ENCODE peak calls at places on chromosomes 12 and 14, in four cellular contexts. M, L, O and B are unnamed samples.
A peak's percentile ranks its signal among the peaks of the same experiment; 100 is the strongest.

GRCh38 chr12:7221486-7221885 is 32.0 kb downstream of the PEX5 start:
- DNase-seq in M (no peak), L (no peak), O (no peak), B (no peak)

GRCh38 chr12:91353266-91353665 is 170.6 kb upstream of the DCN start:
- DNase-seq in M (no peak), L (no peak), O (no peak), B (no peak)

GRCh38 chr12:77099799-77100198 is 34.4 kb upstream of the E2F7 start:
- DNase-seq in M (no peak), L (no peak), O (no peak), B (no peak)

GRCh38 chr14:25406818-25407217 is 356.9 kb upstream of the STXBP6 start:
- DNase-seq in M (peak; percentile 28), L (peak; percentile 37), O (no peak), B (peak; percentile 39)

GRCh38 chr12:10082057-10082874 is 16.5 kb downstream of the CLEC1A start:
- DNase-seq in M (no peak), L (no peak), O (no peak), B (no peak)

GRCh38 chr14:34912182-34912581 is 37.0 kb upstream of the BAZ1A start:
- DNase-seq in M (peak; percentile 8), L (peak; percentile 15), O (no peak), B (no peak)

GRCh38 chr12:11836282-11836963 is 186.9 kb downstream of the ETV6 start:
- DNase-seq in M (no peak), L (no peak), O (peak; percentile 46), B (no peak)

GRCh38 chr12:9127936-9128663 is 12.4 kb upstream of the A2M start:
- DNase-seq in M (no peak), L (no peak), O (no peak), B (no peak)

GRCh38 chr12:93741741-93742085 is 64.5 kb downstream of the CRADD start:
- DNase-seq in M (peak; percentile 33), L (no peak), O (no peak), B (peak; percentile 81)

GRCh38 chr12:106304001-106304421 is 1.5 kb downstream of the TCP11L2 start:
- DNase-seq in M (peak; percentile 8), L (no peak), O (no peak), B (no peak)

GRCh38 chr14:39431416-39432178 is 636 bp downstream of the FBXO33 start:
- DNase-seq in M (peak; percentile 40), L (peak; percentile 35), O (peak; percentile 48), B (no peak)

GRCh38 chr14:98099527-98099926 is 1172.5 kb downstream of the BCL11B start:
- DNase-seq in M (no peak), L (no peak), O (no peak), B (no peak)

GRCh38 chr12:69511469-69511868 is 41.3 kb downstream of the FRS2 start:
- DNase-seq in M (no peak), L (no peak), O (no peak), B (no peak)

GRCh38 chr12:69509308-69509736 is 39.1 kb downstream of the FRS2 start:
- DNase-seq in M (peak; percentile 30), L (peak; percentile 16), O (no peak), B (no peak)

GRCh38 chr12:69511870-69512269 is 41.7 kb downstream of the FRS2 start:
- DNase-seq in M (no peak), L (no peak), O (no peak), B (no peak)

GRCh38 chr12:69510176-69510827 is 40.1 kb downstream of the FRS2 start:
- DNase-seq in M (peak; percentile 26), L (no peak), O (no peak), B (no peak)

DNA sequence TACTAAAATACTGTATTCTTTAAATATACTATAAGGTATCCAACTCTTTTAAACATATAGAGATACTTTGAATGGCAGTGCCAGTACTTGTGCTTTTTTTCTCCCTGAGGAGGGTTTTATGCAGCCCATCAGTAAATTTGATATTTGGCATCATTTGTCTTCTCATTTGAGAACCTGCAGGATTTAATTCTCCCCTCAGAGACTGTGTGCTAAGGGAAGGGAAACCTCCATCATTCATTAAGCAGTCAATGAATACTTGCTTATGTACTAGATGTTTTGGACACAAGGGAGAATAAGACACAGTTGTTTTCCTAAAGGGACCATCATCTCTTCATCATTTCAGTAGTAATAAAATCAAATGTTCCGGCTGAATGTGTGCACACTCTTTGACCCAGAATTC is 40.8 kb downstream of the FRS2 start:
- DNase-seq in M (no peak), L (no peak), O (no peak), B (no peak)
- H3K4me1 ChIP-seq in M (peaks cover 66% of the 10 kb centered on the region), L (peaks cover 14% of the 10 kb centered on the region), O (peaks cover 78% of the 10 kb centered on the region), B (no peaks in the 10 kb centered on the region)

DNA sequence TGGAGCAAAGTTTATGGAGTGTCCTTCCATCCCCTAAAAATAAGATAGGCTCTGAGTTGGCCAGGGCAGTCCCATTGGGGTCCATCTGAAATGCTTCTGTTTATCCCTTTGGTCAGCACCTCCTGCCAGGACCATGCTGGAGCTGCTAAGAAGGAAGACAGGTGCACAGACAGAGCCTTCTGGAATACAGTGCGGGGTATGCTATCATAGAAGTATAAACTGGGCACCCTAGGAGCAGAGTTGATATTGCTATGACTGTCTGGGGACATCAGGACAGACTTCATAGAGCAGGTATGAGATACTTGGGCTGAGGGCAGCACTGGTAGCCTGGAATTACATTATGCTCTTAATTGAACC is 170.4 kb upstream of the HIF1A start:
- DNase-seq in M (no peak), L (no peak), O (no peak), B (no peak)
- H3K27ac ChIP-seq in M (peak overlapping the region; percentile 70), L (no peak overlapping the region), O (peak overlapping the region; percentile 74), B (no peak overlapping the region)

DNA sequence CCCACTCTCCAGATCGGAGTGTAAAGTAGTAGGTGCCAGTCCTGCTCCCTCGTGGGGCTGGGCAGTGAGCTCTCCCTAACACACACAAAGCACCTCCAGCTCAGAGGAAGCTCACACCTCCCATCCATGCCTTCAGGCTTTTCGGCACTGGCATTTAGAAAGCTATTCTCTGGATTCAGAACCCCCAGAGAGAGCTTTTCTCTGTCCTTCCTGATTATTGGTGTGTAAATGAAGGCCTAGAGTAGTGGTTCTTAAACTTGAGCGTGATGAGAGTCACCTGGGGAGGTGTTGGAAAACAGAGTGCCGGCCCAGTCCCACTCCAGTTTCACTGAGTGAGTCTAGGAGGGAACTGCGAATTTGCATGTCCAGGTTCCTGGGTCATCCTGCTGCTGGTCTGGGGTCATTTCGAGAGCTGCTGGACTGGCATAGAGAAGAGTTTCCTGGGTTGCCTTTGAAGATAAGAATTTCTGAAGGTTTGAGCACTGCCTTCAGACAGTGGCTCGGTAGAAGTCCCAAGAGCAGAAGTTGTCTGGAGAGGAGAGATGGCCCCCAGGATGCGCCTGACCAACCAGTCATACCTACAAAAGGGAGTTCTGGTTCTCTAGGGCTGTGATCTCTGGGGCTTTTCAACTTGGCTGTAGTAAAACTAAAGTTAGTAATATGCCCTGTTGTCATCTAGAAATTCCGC is 15.1 kb downstream of the CD9 start:
- DNase-seq in M (no peak), L (no peak), O (no peak), B (no peak)
- H3K4me1 ChIP-seq in M (peaks cover 4% of the 10 kb centered on the region), L (no peaks in the 10 kb centered on the region), O (peaks cover 93% of the 10 kb centered on the region), B (peaks cover 20% of the 10 kb centered on the region)

DNA sequence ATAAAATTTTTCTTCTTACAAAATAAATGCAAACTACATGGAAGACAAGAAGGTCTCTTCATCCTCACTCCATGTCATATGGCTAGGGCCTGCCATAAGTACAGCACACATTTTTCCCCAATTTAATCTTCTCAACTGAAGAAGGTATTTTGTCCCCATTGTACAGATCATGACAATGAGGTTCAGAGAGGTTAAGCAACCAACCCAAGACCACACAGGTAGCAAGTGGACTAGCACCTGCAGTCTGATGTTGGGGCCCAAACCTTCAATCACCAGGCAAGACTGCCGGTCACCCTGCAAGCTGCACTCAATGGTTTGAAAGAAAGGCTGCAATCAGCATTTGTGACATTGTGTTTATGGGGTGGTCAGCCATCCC is 6.5 kb upstream of the MEG3 start:
- DNase-seq in M (no peak), L (no peak), O (no peak), B (no peak)
- H3K27ac ChIP-seq in M (no peak overlapping the region), L (no peak overlapping the region), O (no peak overlapping the region), B (no peak overlapping the region)

DNA sequence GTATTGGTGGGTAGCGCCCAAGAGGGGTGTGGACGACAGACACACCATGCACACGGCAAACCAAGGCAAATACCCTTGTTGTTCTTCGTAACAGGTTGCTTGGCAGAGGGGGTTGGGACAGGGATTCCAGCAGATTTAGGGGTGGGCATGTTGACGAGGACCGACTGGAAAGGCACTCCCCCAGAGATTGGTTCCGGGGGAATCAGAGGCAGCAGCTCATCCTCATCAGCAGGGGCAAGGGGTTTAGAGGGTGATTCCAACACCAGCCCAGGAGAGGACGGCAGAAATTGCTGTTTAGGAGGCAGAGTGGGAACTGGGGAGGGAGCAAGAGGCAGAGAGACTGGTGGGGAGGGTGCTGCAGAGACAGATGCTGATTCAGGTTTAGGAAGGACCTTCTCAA is 9.3 kb downstream of the NACA start:
- DNase-seq in M (no peak), L (no peak), O (no peak), B (no peak)
- H3K4me1 ChIP-seq in M (peaks cover 22% of the 10 kb centered on the region), L (peaks cover 22% of the 10 kb centered on the region), O (peaks cover 48% of the 10 kb centered on the region), B (peaks cover 3% of the 10 kb centered on the region)

DNA sequence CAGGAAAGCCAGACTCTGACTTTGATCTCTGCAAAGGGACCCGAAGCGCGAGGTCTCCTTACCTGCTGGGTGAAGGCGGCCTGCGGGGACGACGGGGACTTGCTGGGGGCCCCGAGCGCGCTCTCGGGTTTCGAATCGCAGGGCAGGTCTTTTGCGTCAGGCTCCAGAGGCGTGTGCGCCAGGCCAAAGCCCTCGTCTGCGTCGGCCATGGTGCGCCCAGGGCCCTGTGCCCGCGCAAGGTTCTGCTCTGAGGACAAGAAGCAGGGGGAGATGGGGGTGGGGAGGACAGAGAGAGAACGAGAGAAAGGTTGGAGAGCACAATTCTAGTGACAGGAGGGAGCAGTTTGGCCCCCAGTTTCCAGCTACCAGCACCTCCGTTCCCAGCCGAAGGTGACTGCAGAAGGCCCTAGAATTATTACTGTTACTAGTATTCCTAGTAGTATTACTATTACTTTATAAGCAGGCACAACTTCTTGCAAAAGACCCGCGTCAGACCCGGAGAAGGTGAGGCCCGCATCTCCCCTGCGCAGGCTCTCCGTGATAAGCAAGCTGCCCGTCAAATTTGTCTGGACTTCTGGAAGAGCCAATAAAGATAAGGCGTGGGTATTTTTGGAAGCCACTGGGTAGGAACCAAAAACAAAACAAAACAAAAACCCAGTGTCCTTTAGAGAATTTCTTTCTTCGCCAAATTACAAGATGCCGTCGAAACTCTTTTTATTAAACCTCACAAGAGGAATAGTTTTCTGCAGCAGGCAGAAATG is 2.1 kb downstream of the TBX5 start:
- DNase-seq in M (peak; percentile 71), L (no peak), O (peak; percentile 81), B (no peak)
- H3K27ac ChIP-seq in M (peak overlapping the region; percentile 93), L (no peak overlapping the region), O (peak overlapping the region; percentile 77), B (no peak overlapping the region)

DNA sequence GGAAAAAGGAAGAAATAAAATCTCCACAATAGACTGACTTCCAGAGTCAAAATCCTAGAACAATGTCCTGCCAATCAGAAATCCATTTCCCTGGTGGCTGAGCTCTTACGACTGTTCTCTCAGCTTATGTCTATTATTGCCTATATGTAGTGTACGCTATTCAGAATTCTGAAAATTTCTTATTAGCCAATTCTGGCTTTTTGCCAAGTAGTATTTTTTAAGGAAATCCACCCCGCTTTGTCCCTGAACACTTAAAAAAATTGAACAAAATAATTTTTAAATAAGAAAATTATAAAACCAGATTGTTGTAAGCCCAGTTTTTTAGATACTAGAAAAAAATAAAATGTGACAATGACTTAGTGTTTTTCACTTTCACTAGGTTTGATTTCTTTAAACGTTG is 143.0 kb downstream of the KCNA5 start:
- DNase-seq in M (no peak), L (no peak), O (no peak), B (no peak)
- H3K4me1 ChIP-seq in M (no peaks in the 10 kb centered on the region), L (no peaks in the 10 kb centered on the region), O (no peaks in the 10 kb centered on the region), B (no peaks in the 10 kb centered on the region)